ENCODE peak calls at places on chromosomes 16 and 17, in four cellular contexts. One of them, this sample, is unnamed.

GRCh38 chr17:48175692-48176450 is 68.3 kb downstream of the SNX11 start:
- DNase-seq in colonic mucosa: no peak
- DNase-seq in COR-L47: no peak
- DNase-seq in head of caudate nucleus: no peak
- DNase-seq in this sample: no peak

GRCh38 chr16:58062821-58063220 is 37.3 kb downstream of the MMP15 start:
- DNase-seq in colonic mucosa: no peak
- DNase-seq in COR-L47: no peak
- DNase-seq in head of caudate nucleus: no peak
- DNase-seq in this sample: no peak

GRCh38 chr17:58279016-58279671 is 1.6 kb downstream of the MPO start:
- DNase-seq in colonic mucosa: no peak
- DNase-seq in COR-L47: peak
- DNase-seq in head of caudate nucleus: no peak
- DNase-seq in this sample: no peak

GRCh38 chr17:54956802-54957201 is 11.7 kb downstream of the COX11 start:
- DNase-seq in colonic mucosa: no peak
- DNase-seq in COR-L47: no peak
- DNase-seq in head of caudate nucleus: no peak
- DNase-seq in this sample: no peak

GRCh38 chr16:80280557-80280956 is 260.2 kb upstream of the DYNLRB2 start:
- DNase-seq in colonic mucosa: no peak
- DNase-seq in COR-L47: no peak
- DNase-seq in head of caudate nucleus: no peak
- DNase-seq in this sample: no peak

GRCh38 chr17:83194761-83195329 is 115.4 kb downstream of the METRNL start:
- DNase-seq in colonic mucosa: no peak
- DNase-seq in COR-L47: no peak
- DNase-seq in head of caudate nucleus: no peak
- DNase-seq in this sample: no peak

GRCh38 chr16:68091604-68092261 is 6.6 kb downstream of the NFATC3 start:
- DNase-seq in colonic mucosa: no peak
- DNase-seq in COR-L47: peak
- DNase-seq in head of caudate nucleus: no peak
- DNase-seq in this sample: no peak

GRCh38 chr16:84350611-84351400 is 17.5 kb upstream of the ATP2C2 start:
- DNase-seq in colonic mucosa: no peak
- DNase-seq in COR-L47: no peak
- DNase-seq in head of caudate nucleus: no peak
- DNase-seq in this sample: no peak

GRCh38 chr17:7363311-7363710 is 8.4 kb downstream of the TMEM95 start:
- DNase-seq in colonic mucosa: no peak
- DNase-seq in COR-L47: no peak
- DNase-seq in head of caudate nucleus: no peak
- DNase-seq in this sample: no peak

GRCh38 chr17:82400830-82401229 is 17.3 kb upstream of the HEXD start:
- DNase-seq in colonic mucosa: peak
- DNase-seq in COR-L47: no peak
- DNase-seq in head of caudate nucleus: peak
- DNase-seq in this sample: no peak

GRCh38 chr16:2031081-2031577 is 4.4 kb downstream of the NHERF2 start:
- DNase-seq in colonic mucosa: no peak
- DNase-seq in COR-L47: peak
- DNase-seq in head of caudate nucleus: no peak
- DNase-seq in this sample: no peak

GRCh38 chr16:30151091-30151490 is 28.1 kb upstream of the MAPK3 start:
- DNase-seq in colonic mucosa: no peak
- DNase-seq in COR-L47: no peak
- DNase-seq in head of caudate nucleus: no peak
- DNase-seq in this sample: no peak

GRCh38 chr17:56172517-56172982 is 19.3 kb downstream of the ANKFN1 start:
- DNase-seq in colonic mucosa: no peak
- DNase-seq in COR-L47: no peak
- DNase-seq in head of caudate nucleus: peak
- DNase-seq in this sample: no peak

GRCh38 chr17:50316016-50316587 is 29.8 kb upstream of the XYLT2 start:
- DNase-seq in colonic mucosa: no peak
- DNase-seq in COR-L47: no peak
- DNase-seq in head of caudate nucleus: no peak
- DNase-seq in this sample: no peak

GRCh38 chr17:6070895-6071511 is 824 bp downstream of the WSCD1 start:
- DNase-seq in colonic mucosa: peak
- DNase-seq in COR-L47: peak
- DNase-seq in head of caudate nucleus: peak
- DNase-seq in this sample: no peak

GRCh38 chr16:11601425-11601824 is 14.7 kb upstream of the LITAF start:
- DNase-seq in colonic mucosa: no peak
- DNase-seq in COR-L47: no peak
- DNase-seq in head of caudate nucleus: no peak
- DNase-seq in this sample: no peak

GRCh38 chr17:59839646-59840328 is 53.0 kb downstream of the TUBD1 start:
- DNase-seq in colonic mucosa: no peak
- DNase-seq in COR-L47: no peak
- DNase-seq in head of caudate nucleus: no peak
- DNase-seq in this sample: no peak

GRCh38 chr16:56343661-56344517 is 81.5 kb downstream of the AMFR start:
- DNase-seq in colonic mucosa: no peak
- DNase-seq in COR-L47: no peak
- DNase-seq in head of caudate nucleus: no peak
- DNase-seq in this sample: no peak

GRCh38 chr16:86345521-86345920 is 164.8 kb upstream of the FOXF1 start:
- DNase-seq in colonic mucosa: no peak
- DNase-seq in COR-L47: no peak
- DNase-seq in head of caudate nucleus: no peak
- DNase-seq in this sample: no peak

GRCh38 chr16:71878911-71879310 is 5.1 kb downstream of the ZNF821 start:
- DNase-seq in colonic mucosa: no peak
- DNase-seq in COR-L47: no peak
- DNase-seq in head of caudate nucleus: no peak
- DNase-seq in this sample: no peak

GRCh38 chr16:89118361-89119061 is 24.9 kb downstream of the ACSF3 start:
- DNase-seq in colonic mucosa: no peak
- DNase-seq in COR-L47: no peak
- DNase-seq in head of caudate nucleus: no peak
- DNase-seq in this sample: no peak

GRCh38 chr17:63419949-63420867 is 25.9 kb downstream of the CYB561 start:
- DNase-seq in colonic mucosa: no peak
- DNase-seq in COR-L47: no peak
- DNase-seq in head of caudate nucleus: no peak
- DNase-seq in this sample: no peak

GRCh38 chr16:69833357-69833781 is 71.2 kb downstream of the WWP2 start:
- DNase-seq in colonic mucosa: no peak
- DNase-seq in COR-L47: no peak
- DNase-seq in head of caudate nucleus: no peak
- DNase-seq in this sample: no peak

GRCh38 chr17:35896011-35896587 is 15.9 kb upstream of the CCL5 start:
- DNase-seq in colonic mucosa: no peak
- DNase-seq in COR-L47: no peak
- DNase-seq in head of caudate nucleus: no peak
- DNase-seq in this sample: no peak

GRCh38 chr16:11190585-11191565 is 65.1 kb downstream of the SOCS1 start:
- DNase-seq in colonic mucosa: no peak
- DNase-seq in COR-L47: no peak
- DNase-seq in head of caudate nucleus: no peak
- DNase-seq in this sample: no peak

GRCh38 chr16:20610892-20611349 is 34.8 kb upstream of the ACSM2B start:
- DNase-seq in colonic mucosa: no peak
- DNase-seq in COR-L47: no peak
- DNase-seq in head of caudate nucleus: no peak
- DNase-seq in this sample: no peak